ENCODE peak calls at places on chromosome 7, in seven cellular contexts. G, D, W, B, U, J and H are unnamed samples.
A peak's percentile ranks its signal among the peaks of the same experiment; 100 is the strongest.

GRCh38 chr7:149742075-149742701 is 31.2 kb downstream of the ZNF467 start:
- DNase-seq in G (peak; percentile 74), D (peak; percentile 63), W (peak; percentile 24), B (no peak), U (peak; percentile 67), J (peak; percentile 92), H (peak; percentile 65)

GRCh38 chr7:33853361-33854062 is 51.8 kb upstream of the BMPER start:
- DNase-seq in G (no peak), D (peak; percentile 93), W (no peak), B (no peak), U (no peak), J (no peak), H (no peak)

GRCh38 chr7:151776446-151776845 is 100.5 kb downstream of the PRKAG2 start:
- DNase-seq in G (no peak), D (no peak), W (no peak), B (no peak), U (no peak), J (no peak), H (peak; percentile 56)

GRCh38 chr7:96778263-96778662 is 68.6 kb upstream of the SEM1 start:
- DNase-seq in G (no peak), D (no peak), W (no peak), B (no peak), U (no peak), J (peak; percentile 23), H (no peak)

GRCh38 chr7:135753616-135754413 is 5.2 kb upstream of the FAM180A start:
- DNase-seq in G (no peak), D (no peak), W (no peak), B (no peak), U (no peak), J (no peak), H (no peak)

GRCh38 chr7:2545746-2546425 is 9.4 kb downstream of the BRAT1 start:
- DNase-seq in G (no peak), D (no peak), W (no peak), B (no peak), U (no peak), J (no peak), H (peak; percentile 17)

GRCh38 chr7:132656846-132657776 is 80.8 kb upstream of the PLXNA4 start:
- DNase-seq in G (no peak), D (peak; percentile 8), W (no peak), B (no peak), U (peak; percentile 19), J (peak; percentile 50), H (no peak)

GRCh38 chr7:13920053-13920697 is 69.3 kb downstream of the ETV1 start:
- DNase-seq in G (no peak), D (peak; percentile 98), W (no peak), B (peak; percentile 94), U (peak; percentile 83), J (peak; percentile 57), H (no peak)

GRCh38 chr7:98119257-98119918 is 12.7 kb downstream of the LMTK2 start:
- DNase-seq in G (no peak), D (peak; percentile 80), W (no peak), B (no peak), U (peak; percentile 86), J (no peak), H (peak; percentile 46)